ENCODE peak calls at places on chromosome 19, in seven cellular contexts. W, B, D, U, C, E and G are unnamed samples.

GRCh38 chr19:10113964-10114650 is 2.6 kb downstream of the P2RY11 start:
- DNase-seq in W (no peak), B (no peak), D (no peak), U (no peak), C (no peak), E (no peak), G (no peak)

GRCh38 chr19:33562636-33563035 is 41.0 kb upstream of the PEPD start:
- DNase-seq in W (no peak), B (no peak), D (no peak), U (no peak), C (no peak), E (no peak), G (no peak)

GRCh38 chr19:32594021-32594420 is 13.0 kb downstream of the PDCD5 start:
- DNase-seq in W (no peak), B (no peak), D (no peak), U (no peak), C (no peak), E (no peak), G (no peak)

GRCh38 chr19:31826325-31826724 is 477.1 kb upstream of the TSHZ3 start:
- DNase-seq in W (no peak), B (no peak), D (no peak), U (no peak), C (no peak), E (no peak), G (no peak)

GRCh38 chr19:741506-742131 is 9.3 kb upstream of the MISP start:
- DNase-seq in W (no peak), B (no peak), D (no peak), U (no peak), C (no peak), E (peak), G (no peak)

GRCh38 chr19:40273469-40274360 is 11.4 kb downstream of the AKT2 start:
- DNase-seq in W (no peak), B (no peak), D (no peak), U (no peak), C (no peak), E (no peak), G (no peak)

GRCh38 chr19:36488816-36489138 is 584 bp downstream of the ZNF566 start:
- DNase-seq in W (peak), B (no peak), D (no peak), U (no peak), C (no peak), E (no peak), G (no peak)

GRCh38 chr19:5338661-5339469 is 1.7 kb downstream of the PTPRS start:
- DNase-seq in W (no peak), B (no peak), D (no peak), U (no peak), C (no peak), E (no peak), G (no peak)

GRCh38 chr19:19606021-19606420 is 12.5 kb downstream of the PBX4 start:
- DNase-seq in W (no peak), B (no peak), D (peak), U (no peak), C (no peak), E (peak), G (no peak)

GRCh38 chr19:29708553-29709439 is 6.3 kb downstream of the C19orf12 start:
- DNase-seq in W (peak), B (no peak), D (no peak), U (no peak), C (no peak), E (no peak), G (no peak)

GRCh38 chr19:18436651-18437478 is 1.1 kb downstream of the ISYNA1 start:
- DNase-seq in W (peak), B (no peak), D (peak), U (no peak), C (peak), E (peak), G (peak)